ENCODE peak calls at places on chromosome 18, in ten cellular contexts. One of them, this sample, is unnamed.

GRCh38 chr18:50819727-50820378 is at the start of gene MRO:
- DNase-seq in osteoblast: peak; percentile 81
- DNase-seq in CD8-positive, alpha-beta T cell: peak; percentile 60
- DNase-seq in HT1080: peak; percentile 79
- DNase-seq in astrocyte: peak; percentile 39
- DNase-seq in kidney: peak; percentile 94
- DNase-seq in NCI-H1105: peak; percentile 79
- DNase-seq in Panc1: peak; percentile 41
- DNase-seq in posterior cingulate gyrus: peak; percentile 81
- DNase-seq in activated effector memory CD4-positive, alpha-beta T cell treated with anti-CD3 and anti-CD28 coated beads, Interleukin-2, amount 50 U/mL, for 16 hours: peak; percentile 91
- DNase-seq in this sample: peak; percentile 77

GRCh38 chr18:33761363-33761762 is 183.3 kb downstream of the ASXL3 start:
- DNase-seq in osteoblast: no peak
- DNase-seq in CD8-positive, alpha-beta T cell: no peak
- DNase-seq in HT1080: no peak
- DNase-seq in astrocyte: no peak
- DNase-seq in kidney: no peak
- DNase-seq in NCI-H1105: peak; percentile 45
- DNase-seq in Panc1: no peak
- DNase-seq in posterior cingulate gyrus: no peak
- DNase-seq in activated effector memory CD4-positive, alpha-beta T cell treated with anti-CD3 and anti-CD28 coated beads, Interleukin-2, amount 50 U/mL, for 16 hours: no peak
- DNase-seq in this sample: no peak

GRCh38 chr18:62881509-62882016 is 166.2 kb downstream of the PHLPP1 start:
- DNase-seq in osteoblast: peak; percentile 91
- DNase-seq in CD8-positive, alpha-beta T cell: no peak
- DNase-seq in HT1080: peak; percentile 95
- DNase-seq in astrocyte: peak; percentile 98
- DNase-seq in kidney: no peak
- DNase-seq in NCI-H1105: peak; percentile 89
- DNase-seq in Panc1: no peak
- DNase-seq in posterior cingulate gyrus: no peak
- DNase-seq in activated effector memory CD4-positive, alpha-beta T cell treated with anti-CD3 and anti-CD28 coated beads, Interleukin-2, amount 50 U/mL, for 16 hours: no peak
- DNase-seq in this sample: no peak

GRCh38 chr18:74286106-74286856 is 5.5 kb downstream of the CYB5A start:
- DNase-seq in osteoblast: no peak
- DNase-seq in CD8-positive, alpha-beta T cell: no peak
- DNase-seq in HT1080: no peak
- DNase-seq in astrocyte: no peak
- DNase-seq in kidney: no peak
- DNase-seq in NCI-H1105: no peak
- DNase-seq in Panc1: no peak
- DNase-seq in posterior cingulate gyrus: no peak
- DNase-seq in activated effector memory CD4-positive, alpha-beta T cell treated with anti-CD3 and anti-CD28 coated beads, Interleukin-2, amount 50 U/mL, for 16 hours: no peak
- DNase-seq in this sample: no peak

GRCh38 chr18:65788373-65788772 is 37.6 kb downstream of the CDH7 start:
- DNase-seq in osteoblast: no peak
- DNase-seq in CD8-positive, alpha-beta T cell: no peak
- DNase-seq in HT1080: peak; percentile 58
- DNase-seq in astrocyte: no peak
- DNase-seq in kidney: no peak
- DNase-seq in NCI-H1105: no peak
- DNase-seq in Panc1: no peak
- DNase-seq in posterior cingulate gyrus: no peak
- DNase-seq in activated effector memory CD4-positive, alpha-beta T cell treated with anti-CD3 and anti-CD28 coated beads, Interleukin-2, amount 50 U/mL, for 16 hours: no peak
- DNase-seq in this sample: no peak

GRCh38 chr18:49228182-49228581 is 232.3 kb downstream of the DYM start:
- DNase-seq in osteoblast: no peak
- DNase-seq in CD8-positive, alpha-beta T cell: no peak
- DNase-seq in HT1080: no peak
- DNase-seq in astrocyte: no peak
- DNase-seq in kidney: no peak
- DNase-seq in NCI-H1105: no peak
- DNase-seq in Panc1: no peak
- DNase-seq in posterior cingulate gyrus: no peak
- DNase-seq in activated effector memory CD4-positive, alpha-beta T cell treated with anti-CD3 and anti-CD28 coated beads, Interleukin-2, amount 50 U/mL, for 16 hours: no peak
- DNase-seq in this sample: no peak

GRCh38 chr18:60895181-60895580 is 438.0 kb upstream of the CDH20 start:
- DNase-seq in osteoblast: peak; percentile 41
- DNase-seq in CD8-positive, alpha-beta T cell: no peak
- DNase-seq in HT1080: peak; percentile 41
- DNase-seq in astrocyte: peak; percentile 44
- DNase-seq in kidney: no peak
- DNase-seq in NCI-H1105: no peak
- DNase-seq in Panc1: no peak
- DNase-seq in posterior cingulate gyrus: no peak
- DNase-seq in activated effector memory CD4-positive, alpha-beta T cell treated with anti-CD3 and anti-CD28 coated beads, Interleukin-2, amount 50 U/mL, for 16 hours: no peak
- DNase-seq in this sample: no peak

GRCh38 chr18:4605222-4605621 is 150.1 kb upstream of the DLGAP1 start:
- DNase-seq in osteoblast: no peak
- DNase-seq in CD8-positive, alpha-beta T cell: no peak
- DNase-seq in HT1080: no peak
- DNase-seq in astrocyte: no peak
- DNase-seq in kidney: no peak
- DNase-seq in NCI-H1105: no peak
- DNase-seq in Panc1: no peak
- DNase-seq in posterior cingulate gyrus: no peak
- DNase-seq in activated effector memory CD4-positive, alpha-beta T cell treated with anti-CD3 and anti-CD28 coated beads, Interleukin-2, amount 50 U/mL, for 16 hours: no peak
- DNase-seq in this sample: no peak

GRCh38 chr18:21599585-21600525 is 649 bp downstream of the ESCO1 start:
- DNase-seq in osteoblast: peak; percentile 92
- DNase-seq in CD8-positive, alpha-beta T cell: no peak
- DNase-seq in HT1080: no peak
- DNase-seq in astrocyte: no peak
- DNase-seq in kidney: peak; percentile 91
- DNase-seq in NCI-H1105: peak; percentile 81
- DNase-seq in Panc1: no peak
- DNase-seq in posterior cingulate gyrus: peak; percentile 27
- DNase-seq in activated effector memory CD4-positive, alpha-beta T cell treated with anti-CD3 and anti-CD28 coated beads, Interleukin-2, amount 50 U/mL, for 16 hours: peak; percentile 68
- DNase-seq in this sample: peak; percentile 51

GRCh38 chr18:44946529-44947113 is 265.9 kb downstream of the SETBP1 start:
- DNase-seq in osteoblast: no peak
- DNase-seq in CD8-positive, alpha-beta T cell: no peak
- DNase-seq in HT1080: no peak
- DNase-seq in astrocyte: no peak
- DNase-seq in kidney: no peak
- DNase-seq in NCI-H1105: peak; percentile 2
- DNase-seq in Panc1: no peak
- DNase-seq in posterior cingulate gyrus: no peak
- DNase-seq in activated effector memory CD4-positive, alpha-beta T cell treated with anti-CD3 and anti-CD28 coated beads, Interleukin-2, amount 50 U/mL, for 16 hours: no peak
- DNase-seq in this sample: no peak

GRCh38 chr18:56973487-56973886 is 173.4 kb upstream of the BOD1L2 start:
- DNase-seq in osteoblast: peak; percentile 6
- DNase-seq in CD8-positive, alpha-beta T cell: no peak
- DNase-seq in HT1080: no peak
- DNase-seq in astrocyte: no peak
- DNase-seq in kidney: no peak
- DNase-seq in NCI-H1105: no peak
- DNase-seq in Panc1: no peak
- DNase-seq in posterior cingulate gyrus: no peak
- DNase-seq in activated effector memory CD4-positive, alpha-beta T cell treated with anti-CD3 and anti-CD28 coated beads, Interleukin-2, amount 50 U/mL, for 16 hours: no peak
- DNase-seq in this sample: no peak

GRCh38 chr18:79294235-79294634 is 101.5 kb upstream of the NFATC1 start:
- DNase-seq in osteoblast: no peak
- DNase-seq in CD8-positive, alpha-beta T cell: no peak
- DNase-seq in HT1080: no peak
- DNase-seq in astrocyte: no peak
- DNase-seq in kidney: no peak
- DNase-seq in NCI-H1105: no peak
- DNase-seq in Panc1: no peak
- DNase-seq in posterior cingulate gyrus: no peak
- DNase-seq in activated effector memory CD4-positive, alpha-beta T cell treated with anti-CD3 and anti-CD28 coated beads, Interleukin-2, amount 50 U/mL, for 16 hours: no peak
- DNase-seq in this sample: no peak

GRCh38 chr18:61335737-61336555 is 2.7 kb downstream of the CDH20 start:
- DNase-seq in osteoblast: peak; percentile 10
- DNase-seq in CD8-positive, alpha-beta T cell: no peak
- DNase-seq in HT1080: no peak
- DNase-seq in astrocyte: peak; percentile 31
- DNase-seq in kidney: no peak
- DNase-seq in NCI-H1105: no peak
- DNase-seq in Panc1: no peak
- DNase-seq in posterior cingulate gyrus: no peak
- DNase-seq in activated effector memory CD4-positive, alpha-beta T cell treated with anti-CD3 and anti-CD28 coated beads, Interleukin-2, amount 50 U/mL, for 16 hours: no peak
- DNase-seq in this sample: no peak

GRCh38 chr18:32550958-32551357 is 80.3 kb upstream of the GAREM1 start:
- DNase-seq in osteoblast: no peak
- DNase-seq in CD8-positive, alpha-beta T cell: no peak
- DNase-seq in HT1080: no peak
- DNase-seq in astrocyte: no peak
- DNase-seq in kidney: no peak
- DNase-seq in NCI-H1105: no peak
- DNase-seq in Panc1: no peak
- DNase-seq in posterior cingulate gyrus: no peak
- DNase-seq in activated effector memory CD4-positive, alpha-beta T cell treated with anti-CD3 and anti-CD28 coated beads, Interleukin-2, amount 50 U/mL, for 16 hours: no peak
- DNase-seq in this sample: no peak

GRCh38 chr18:27649621-27650020 is 464.5 kb upstream of the CHST9 start:
- DNase-seq in osteoblast: no peak
- DNase-seq in CD8-positive, alpha-beta T cell: no peak
- DNase-seq in HT1080: no peak
- DNase-seq in astrocyte: no peak
- DNase-seq in kidney: no peak
- DNase-seq in NCI-H1105: no peak
- DNase-seq in Panc1: no peak
- DNase-seq in posterior cingulate gyrus: no peak
- DNase-seq in activated effector memory CD4-positive, alpha-beta T cell treated with anti-CD3 and anti-CD28 coated beads, Interleukin-2, amount 50 U/mL, for 16 hours: no peak
- DNase-seq in this sample: no peak

GRCh38 chr18:36662000-36662399 is 166.8 kb downstream of the TPGS2 start:
- DNase-seq in osteoblast: no peak
- DNase-seq in CD8-positive, alpha-beta T cell: no peak
- DNase-seq in HT1080: peak; percentile 4
- DNase-seq in astrocyte: no peak
- DNase-seq in kidney: no peak
- DNase-seq in NCI-H1105: peak; percentile 4
- DNase-seq in Panc1: no peak
- DNase-seq in posterior cingulate gyrus: no peak
- DNase-seq in activated effector memory CD4-positive, alpha-beta T cell treated with anti-CD3 and anti-CD28 coated beads, Interleukin-2, amount 50 U/mL, for 16 hours: no peak
- DNase-seq in this sample: no peak

GRCh38 chr18:56650056-56650455 is 1.1 kb upstream of the WDR7 start:
- DNase-seq in osteoblast: no peak
- DNase-seq in CD8-positive, alpha-beta T cell: no peak
- DNase-seq in HT1080: no peak
- DNase-seq in astrocyte: no peak
- DNase-seq in kidney: no peak
- DNase-seq in NCI-H1105: no peak
- DNase-seq in Panc1: no peak
- DNase-seq in posterior cingulate gyrus: no peak
- DNase-seq in activated effector memory CD4-positive, alpha-beta T cell treated with anti-CD3 and anti-CD28 coated beads, Interleukin-2, amount 50 U/mL, for 16 hours: no peak
- DNase-seq in this sample: no peak

GRCh38 chr18:33804258-33804657 is 226.2 kb downstream of the ASXL3 start:
- DNase-seq in osteoblast: no peak
- DNase-seq in CD8-positive, alpha-beta T cell: no peak
- DNase-seq in HT1080: peak; percentile 38
- DNase-seq in astrocyte: peak; percentile 66
- DNase-seq in kidney: no peak
- DNase-seq in NCI-H1105: no peak
- DNase-seq in Panc1: no peak
- DNase-seq in posterior cingulate gyrus: no peak
- DNase-seq in activated effector memory CD4-positive, alpha-beta T cell treated with anti-CD3 and anti-CD28 coated beads, Interleukin-2, amount 50 U/mL, for 16 hours: no peak
- DNase-seq in this sample: no peak

GRCh38 chr18:74310411-74310810 is 5.2 kb upstream of the C18orf63 start:
- DNase-seq in osteoblast: no peak
- DNase-seq in CD8-positive, alpha-beta T cell: no peak
- DNase-seq in HT1080: peak; percentile 75
- DNase-seq in astrocyte: no peak
- DNase-seq in kidney: no peak
- DNase-seq in NCI-H1105: no peak
- DNase-seq in Panc1: peak; percentile 36
- DNase-seq in posterior cingulate gyrus: no peak
- DNase-seq in activated effector memory CD4-positive, alpha-beta T cell treated with anti-CD3 and anti-CD28 coated beads, Interleukin-2, amount 50 U/mL, for 16 hours: no peak
- DNase-seq in this sample: no peak